ENCODE peak calls at places on chromosome 15, in four cellular contexts. Z is OCI-LY7, V is left ventricle myocardium inferior, P is ovary. O is an unnamed sample. For H3K9me3, the result is how much of the 10 kb centered on the place peaks cover.

GRCh38 chr15:66617137-66618090 is 51.6 kb upstream of the LCTL start:
- DNase-seq in Z (no peak), V (peak), P (peak), O (peak)

GRCh38 chr15:44468713-44469385 is 41.4 kb downstream of the CTDSPL2 start:
- DNase-seq in Z (no peak), V (no peak), P (no peak), O (no peak)

GRCh38 chr15:93033434-93034045 is 55.5 kb downstream of the RGMA start:
- DNase-seq in Z (no peak), V (no peak), P (no peak), O (no peak)

GRCh38 chr15:65666257-65666656 is 44.5 kb downstream of the SLC24A1 start:
- DNase-seq in Z (no peak), V (no peak), P (no peak), O (no peak)

GRCh38 chr15:76235186-76235826 is 76.0 kb downstream of the ETFA start:
- DNase-seq in Z (peak), V (no peak), P (no peak), O (no peak)

GRCh38 chr15:40072216-40072990 is 33.4 kb upstream of the SRP14 start:
- DNase-seq in Z (no peak), V (peak), P (no peak), O (no peak)

GRCh38 chr15:31299588-31300207 is 26.9 kb upstream of the KLF13 start:
- DNase-seq in Z (no peak), V (no peak), P (no peak), O (peak)

GRCh38 chr15:40330368-40330836 is 6.9 kb downstream of the INAFM2 start:
- DNase-seq in Z (no peak), V (no peak), P (peak), O (no peak)

GRCh38 chr15:64870350-64870749 is 28.6 kb downstream of the PLEKHO2 start:
- DNase-seq in Z (no peak), V (no peak), P (no peak), O (no peak)

GRCh38 chr15:36605626-36606263 is 26.3 kb downstream of the CDIN1 start:
- DNase-seq in Z (no peak), V (no peak), P (no peak), O (no peak)

GRCh38 chr15:31234815-31235214 is 91.8 kb upstream of the KLF13 start:
- DNase-seq in Z (no peak), V (no peak), P (no peak), O (no peak)

GRCh38 chr15:59339252-59339672 is 33.4 kb downstream of the MYO1E start:
- DNase-seq in Z (no peak), V (no peak), P (no peak), O (no peak)

GRCh38 chr15:64656508-64656907 is 118.9 kb downstream of the RBPMS2 start:
- DNase-seq in Z (no peak), V (no peak), P (no peak), O (no peak)

DNA sequence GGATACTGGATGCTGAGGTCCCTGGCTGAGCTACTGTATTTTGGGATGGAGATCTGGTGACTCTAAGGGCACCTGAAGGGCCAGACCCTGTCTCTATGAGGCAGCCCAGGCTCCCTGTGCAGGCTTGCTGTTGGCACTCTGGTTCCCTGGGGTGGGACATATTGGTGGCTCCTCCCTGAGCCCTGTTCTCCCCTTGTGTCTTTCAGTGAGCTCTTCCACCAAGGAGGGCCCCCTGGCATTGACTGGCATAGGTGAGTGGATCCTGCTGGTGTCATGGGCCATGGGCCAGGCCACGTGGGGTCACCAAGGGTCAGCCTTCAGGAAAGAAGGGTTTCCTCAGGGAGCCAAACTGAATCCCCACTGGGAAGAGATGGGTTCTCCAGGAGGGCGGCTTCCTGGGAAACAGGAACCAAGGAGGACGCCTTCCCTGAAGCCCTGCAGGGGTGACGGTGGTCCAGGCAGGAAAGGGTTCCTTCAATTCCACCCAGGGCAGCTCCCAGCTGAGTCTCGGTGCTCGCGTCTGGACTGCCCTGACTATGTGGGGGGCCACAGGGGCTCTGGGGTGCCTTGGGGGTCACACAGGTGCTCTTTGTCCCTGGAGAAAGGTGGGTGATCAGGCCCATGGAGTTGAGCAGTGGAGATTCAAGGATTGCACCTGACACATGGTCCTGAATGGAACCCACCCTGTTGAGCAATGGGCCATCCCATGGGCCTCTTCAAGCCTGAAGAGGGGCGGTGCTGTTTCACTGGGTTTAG is 220.4 kb downstream of the SNRPN start:
- DNase-seq in Z (no peak), V (peak), P (peak), O (peak)
- H3K9me3 ChIP-seq in Z (under half), V (half or more), P (under half), O (under half)

DNA sequence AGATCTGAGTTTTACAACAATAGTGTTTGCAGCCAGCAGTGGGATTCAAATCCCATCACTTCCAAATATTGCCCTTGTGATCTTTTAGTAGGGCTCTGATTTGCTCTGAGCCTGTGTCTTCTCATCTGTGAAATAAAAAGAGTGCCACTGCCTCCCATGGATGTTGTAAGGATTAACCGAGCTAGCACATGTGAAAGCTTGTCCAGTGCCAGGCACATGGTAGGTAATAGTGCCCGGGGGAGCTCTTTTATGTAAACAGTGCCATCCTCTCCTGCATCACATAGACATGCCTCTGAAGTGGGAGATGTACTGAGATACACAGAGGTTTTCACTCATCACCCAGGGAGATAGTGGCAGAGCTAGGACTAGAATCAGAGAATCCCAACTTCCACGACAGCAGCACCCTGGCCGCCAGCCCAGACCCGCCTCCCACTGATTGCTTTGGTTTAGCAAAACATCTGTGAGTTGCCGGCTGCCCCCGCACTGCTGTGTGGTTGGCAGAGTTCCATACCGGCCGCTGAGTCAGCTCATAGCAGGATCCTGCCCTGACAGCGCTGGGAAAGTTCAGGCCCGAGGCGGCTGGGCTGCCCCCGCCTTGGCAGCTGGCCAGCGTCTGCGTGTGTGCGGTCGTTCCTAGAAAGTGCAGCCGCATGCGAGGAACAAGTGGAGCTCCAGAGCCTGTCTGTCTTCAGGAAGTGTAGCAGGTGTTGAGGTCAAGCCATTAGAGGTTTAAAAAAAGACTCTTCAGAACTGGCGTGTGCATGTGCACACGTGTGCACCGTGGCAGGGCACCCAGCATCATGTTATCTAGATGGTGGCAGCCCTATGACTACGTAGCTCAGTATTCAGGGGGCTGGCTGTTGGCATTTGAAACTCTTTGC is 5.0 kb downstream of the ARID3B start:
- DNase-seq in Z (peak), V (peak), P (peak), O (peak)
- H3K4me3 ChIP-seq in Z (no peak), V (peak), P (no peak), O (peak)

DNA sequence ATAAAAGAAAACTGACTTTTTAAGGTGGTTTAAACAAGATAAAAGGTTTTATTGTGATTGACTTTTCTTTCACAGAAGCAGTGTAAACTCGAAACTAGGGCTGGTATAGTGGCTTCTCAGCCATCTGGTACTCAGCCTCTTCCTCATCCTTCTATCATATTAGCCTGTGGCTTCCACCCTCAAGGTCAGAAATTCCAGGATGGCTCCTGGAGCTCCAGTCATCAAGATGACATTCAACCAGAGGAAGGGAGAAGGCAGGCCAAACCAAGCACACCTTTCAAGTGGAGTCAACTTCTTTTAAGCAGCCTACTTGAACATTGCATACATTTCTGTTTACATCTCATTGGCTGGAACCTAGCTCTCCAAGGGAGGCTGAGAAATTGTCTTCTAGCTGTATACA is 1.3 kb upstream of the MESD start:
- DNase-seq in Z (no peak), V (no peak), P (no peak), O (no peak)
- H3K27ac ChIP-seq in Z (peak), V (peak), P (peak), O (peak)

GRCh38 chr15:25072857-25073476 is 118.2 kb downstream of the SNRPN start:
- DNase-seq in Z (no peak), V (no peak), P (no peak), O (no peak)
- H3K9me3 ChIP-seq in Z (under half), V (half or more), P (under half), O (half or more)

DNA sequence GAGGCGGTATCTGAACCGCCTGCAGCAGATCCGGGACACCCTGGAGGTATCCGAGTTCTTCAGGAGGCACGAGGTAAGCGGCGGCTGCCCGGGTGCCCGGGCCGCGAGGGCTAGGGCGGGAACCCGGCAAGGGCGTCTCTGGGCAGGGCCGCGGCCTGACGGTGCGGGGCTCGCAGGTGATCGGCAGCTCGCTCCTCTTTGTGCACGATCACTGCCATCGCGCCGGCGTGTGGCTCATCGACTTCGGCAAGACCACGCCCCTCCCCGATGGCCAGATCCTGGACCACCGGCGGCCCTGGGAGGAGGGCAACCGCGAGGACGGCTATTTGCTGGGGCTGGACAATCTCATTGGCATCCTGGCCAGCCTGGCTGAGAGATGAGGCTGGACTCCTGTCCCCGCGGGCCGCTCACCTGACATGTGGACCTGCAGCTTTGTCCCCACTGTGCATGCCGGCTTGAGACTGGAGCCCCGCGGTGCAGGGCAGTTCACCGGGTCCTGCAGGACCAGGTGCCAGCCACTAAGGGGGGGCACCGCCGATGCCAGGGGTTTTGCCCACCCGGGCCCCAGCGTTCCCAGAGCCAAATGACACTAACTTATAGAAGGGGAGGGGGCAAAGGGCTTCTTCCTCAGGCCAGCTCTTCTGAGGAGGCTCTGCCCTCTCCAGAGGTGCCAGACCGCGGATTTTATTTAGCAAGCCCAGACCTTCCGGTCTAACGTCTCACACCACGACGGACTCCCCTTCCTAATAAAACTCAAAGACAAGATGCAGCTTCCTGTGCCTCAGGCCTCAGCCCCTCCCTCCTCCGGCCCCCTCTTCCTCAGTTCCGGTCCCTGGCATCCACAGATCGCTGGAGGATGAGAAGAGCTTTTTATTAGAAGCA is 9.4 kb downstream of the ITPKA start:
- DNase-seq in Z (no peak), V (no peak), P (no peak), O (no peak)
- H3K4me3 ChIP-seq in Z (no peak), V (peak), P (no peak), O (no peak)

GRCh38 chr15:85334241-85334640 is 46.2 kb upstream of the AKAP13 start:
- DNase-seq in Z (no peak), V (no peak), P (no peak), O (no peak)

GRCh38 chr15:85330941-85331588 is 49.3 kb upstream of the AKAP13 start:
- DNase-seq in Z (peak), V (peak), P (peak), O (peak)

GRCh38 chr15:85329561-85330421 is 50.6 kb upstream of the AKAP13 start:
- DNase-seq in Z (peak), V (peak), P (peak), O (no peak)

GRCh38 chr15:85333132-85333831 is 47.1 kb upstream of the AKAP13 start:
- DNase-seq in Z (no peak), V (no peak), P (no peak), O (no peak)

GRCh38 chr15:85331666-85332261 is 48.6 kb upstream of the AKAP13 start:
- DNase-seq in Z (peak), V (no peak), P (no peak), O (no peak)
- H3K27ac ChIP-seq in Z (peak), V (peak), P (peak), O (peak)

GRCh38 chr15:26598704-26599103 is 174.2 kb downstream of the GABRB3 start:
- DNase-seq in Z (no peak), V (no peak), P (no peak), O (no peak)
- H3K9me3 ChIP-seq in Z (under half), V (under half), P (under half), O (under half)

O was measured in right atrium auricular region.